ENCODE peak calls at places on chromosomes 3 and 15, in five cellular contexts. T is K562, B is GM12878, E is HepG2, U is H1. Z is an unnamed sample.
A peak's percentile ranks its signal among the peaks of the same experiment; 100 is the strongest.

GRCh38 chr3:126311338-126311978 is 45.8 kb downstream of the KLF15 start:
- DNase-seq in T (no peak), B (no peak), E (no peak), U (peak; percentile 27), Z (no peak)

GRCh38 chr3:137938876-137939275 is 71.1 kb upstream of the CLDN18 start:
- DNase-seq in T (no peak), B (no peak), E (no peak), U (no peak), Z (no peak)

GRCh38 chr15:41695750-41696436 is 35.7 kb downstream of the MGA start:
- DNase-seq in T (peak; percentile 55), B (peak; percentile 39), E (peak; percentile 18), U (no peak), Z (peak; percentile 24)

GRCh38 chr3:27325419-27325818 is 43.8 kb downstream of the NEK10 start:
- DNase-seq in T (no peak), B (no peak), E (no peak), U (no peak), Z (no peak)

GRCh38 chr3:87691109-87691508 is 367.7 kb downstream of the CGGBP1 start:
- DNase-seq in T (no peak), B (no peak), E (no peak), U (no peak), Z (no peak)

GRCh38 chr3:146685050-146685814 is 80.1 kb upstream of the PLSCR5 start:
- DNase-seq in T (no peak), B (no peak), E (no peak), U (no peak), Z (no peak)

GRCh38 chr15:94100814-94101213 is 130.5 kb upstream of the MCTP2 start:
- DNase-seq in T (no peak), B (no peak), E (no peak), U (no peak), Z (no peak)

GRCh38 chr3:50356553-50356952 is 2.8 kb downstream of the TMEM115 start:
- DNase-seq in T (peak; percentile 80), B (no peak), E (no peak), U (peak; percentile 43), Z (no peak)

GRCh38 chr3:163878396-163878795 is 1199.9 kb downstream of the SI start:
- DNase-seq in T (no peak), B (no peak), E (no peak), U (no peak), Z (no peak)

GRCh38 chr3:104990758-104991157 is 376.0 kb upstream of the ALCAM start:
- DNase-seq in T (no peak), B (no peak), E (no peak), U (no peak), Z (no peak)

GRCh38 chr3:161914703-161915102 is 418.1 kb downstream of the OTOL1 start:
- DNase-seq in T (peak; percentile 0), B (no peak), E (peak; percentile 44), U (peak; percentile 64), Z (no peak)

GRCh38 chr15:89002281-89002761 is 85.9 kb upstream of the ABHD2 start:
- DNase-seq in T (peak; percentile 83), B (peak; percentile 36), E (peak; percentile 18), U (no peak), Z (no peak)

GRCh38 chr3:160003520-160004128 is 15.0 kb downstream of the IL12A start:
- DNase-seq in T (peak; percentile 34), B (no peak), E (peak; percentile 51), U (peak; percentile 76), Z (peak; percentile 48)

GRCh38 chr15:68781209-68781608 is 39.5 kb downstream of the ANP32A start:
- DNase-seq in T (no peak), B (no peak), E (no peak), U (no peak), Z (no peak)

GRCh38 chr15:41080144-41080543 is 35.9 kb downstream of the INO80 start:
- DNase-seq in T (no peak), B (no peak), E (no peak), U (no peak), Z (no peak)

GRCh38 chr15:100879046-100879445 is 585 bp upstream of the ALDH1A3 start:
- DNase-seq in T (no peak), B (no peak), E (no peak), U (peak; percentile 75), Z (no peak)

GRCh38 chr3:1131156-1131555 is 38.3 kb downstream of the CNTN6 start:
- DNase-seq in T (no peak), B (no peak), E (no peak), U (no peak), Z (no peak)

GRCh38 chr15:44087578-44088190 is 107.4 kb downstream of the FRMD5 start:
- DNase-seq in T (no peak), B (no peak), E (no peak), U (no peak), Z (peak; percentile 33)

GRCh38 chr15:48177383-48177874 is 666 bp downstream of the MYEF2 start:
- DNase-seq in T (no peak), B (peak; percentile 11), E (no peak), U (no peak), Z (no peak)

GRCh38 chr3:174251696-174252095 is 607.4 kb upstream of the NAALADL2 start:
- DNase-seq in T (no peak), B (no peak), E (no peak), U (no peak), Z (no peak)

GRCh38 chr3:46242120-46242519 is at the start of gene CCR3:
- DNase-seq in T (no peak), B (no peak), E (no peak), U (no peak), Z (no peak)

GRCh38 chr3:15497984-15498383 is 23.5 kb downstream of the COLQ start:
- DNase-seq in T (no peak), B (no peak), E (no peak), U (no peak), Z (no peak)

GRCh38 chr3:72745146-72745976 is 102.9 kb downstream of the SHQ1 start:
- DNase-seq in T (peak; percentile 43), B (no peak), E (no peak), U (no peak), Z (no peak)

GRCh38 chr3:77871436-77871835 is 831.5 kb downstream of the ROBO2 start:
- DNase-seq in T (no peak), B (no peak), E (no peak), U (no peak), Z (no peak)

GRCh38 chr3:159766563-159767185 is 222.0 kb upstream of the IL12A start:
- DNase-seq in T (peak; percentile 2), B (no peak), E (no peak), U (no peak), Z (no peak)

GRCh38 chr3:194098036-194098871 is 37.7 kb upstream of the HES1 start:
- DNase-seq in T (no peak), B (no peak), E (no peak), U (no peak), Z (no peak)
- TF ChIP-seq ATF3 in T (no peak), B (no peak), E (no peak), U (no peak), Z (no peak)

DNA sequence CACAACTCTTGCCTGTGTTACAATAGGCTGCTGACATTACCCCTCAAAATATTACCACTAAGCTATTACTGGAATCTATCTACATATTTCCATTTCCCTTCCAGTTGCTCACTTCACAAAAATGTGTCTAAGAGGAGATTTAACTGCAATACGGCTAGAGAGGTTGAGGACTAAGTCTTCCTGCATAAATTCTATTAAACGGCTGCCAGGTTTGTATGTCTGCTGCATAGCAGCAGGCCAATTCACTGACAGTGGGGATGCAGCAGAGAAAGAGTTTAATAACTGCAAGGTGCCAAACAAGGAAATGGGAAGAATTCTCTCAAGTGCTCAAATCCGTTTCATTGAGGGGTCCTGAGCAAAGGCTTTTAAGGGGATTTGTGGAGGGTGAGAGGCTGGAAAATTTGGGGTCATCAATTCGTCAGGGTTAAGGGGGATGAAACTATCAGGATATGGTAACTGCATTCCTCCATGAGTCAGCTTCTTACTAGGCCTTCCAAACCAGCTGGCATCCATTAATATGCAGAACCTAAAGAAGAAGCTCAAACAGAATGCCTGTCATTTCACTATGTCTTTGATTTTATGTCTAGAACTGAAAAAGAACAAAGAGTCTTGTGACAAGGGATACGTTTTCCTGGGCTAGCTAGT is 675.6 kb downstream of the TBL1XR1 start:
- DNase-seq in T (no peak), B (no peak), E (no peak), U (no peak), Z (no peak)
- H3K9ac ChIP-seq in T (no peak overlapping the region), B (no peak overlapping the region), E (no peak overlapping the region), U (no peak overlapping the region), Z (no peak overlapping the region)

GRCh38 chr3:186616299-186616617 is 3.4 kb downstream of the AHSG start:
- DNase-seq in T (no peak), B (no peak), E (no peak), U (no peak), Z (no peak)
- TF ChIP-seq ATF3 in T (no peak), B (no peak), E (no peak), U (no peak), Z (no peak)

GRCh38 chr15:74643368-74644204 is 27.9 kb downstream of the CLK3 start:
- DNase-seq in T (peak; percentile 23), B (no peak), E (no peak), U (no peak), Z (no peak)
- H3K9ac ChIP-seq in T (peak overlapping the region; percentile 28), B (no peak overlapping the region), E (no peak overlapping the region), U (no peak overlapping the region), Z (no peak overlapping the region)

GRCh38 chr15:90868261-90868689 is at the start of gene FURIN:
- DNase-seq in T (peak; percentile 86), B (no peak), E (no peak), U (no peak), Z (peak; percentile 59)

GRCh38 chr15:90865702-90866101 is 2.7 kb upstream of the FURIN start:
- DNase-seq in T (no peak), B (no peak), E (no peak), U (no peak), Z (no peak)

GRCh38 chr15:90864507-90864906 is 3.9 kb upstream of the FURIN start:
- DNase-seq in T (peak; percentile 58), B (no peak), E (no peak), U (no peak), Z (no peak)

GRCh38 chr15:90866161-90866715 is 2.1 kb upstream of the FURIN start:
- DNase-seq in T (no peak), B (no peak), E (no peak), U (no peak), Z (no peak)

GRCh38 chr15:90866800-90867199 is 1.6 kb upstream of the FURIN start:
- DNase-seq in T (no peak), B (no peak), E (no peak), U (no peak), Z (no peak)
- TF ChIP-seq ATF3 in T (no peak), B (no peak), E (no peak), U (no peak), Z (no peak)

DNA sequence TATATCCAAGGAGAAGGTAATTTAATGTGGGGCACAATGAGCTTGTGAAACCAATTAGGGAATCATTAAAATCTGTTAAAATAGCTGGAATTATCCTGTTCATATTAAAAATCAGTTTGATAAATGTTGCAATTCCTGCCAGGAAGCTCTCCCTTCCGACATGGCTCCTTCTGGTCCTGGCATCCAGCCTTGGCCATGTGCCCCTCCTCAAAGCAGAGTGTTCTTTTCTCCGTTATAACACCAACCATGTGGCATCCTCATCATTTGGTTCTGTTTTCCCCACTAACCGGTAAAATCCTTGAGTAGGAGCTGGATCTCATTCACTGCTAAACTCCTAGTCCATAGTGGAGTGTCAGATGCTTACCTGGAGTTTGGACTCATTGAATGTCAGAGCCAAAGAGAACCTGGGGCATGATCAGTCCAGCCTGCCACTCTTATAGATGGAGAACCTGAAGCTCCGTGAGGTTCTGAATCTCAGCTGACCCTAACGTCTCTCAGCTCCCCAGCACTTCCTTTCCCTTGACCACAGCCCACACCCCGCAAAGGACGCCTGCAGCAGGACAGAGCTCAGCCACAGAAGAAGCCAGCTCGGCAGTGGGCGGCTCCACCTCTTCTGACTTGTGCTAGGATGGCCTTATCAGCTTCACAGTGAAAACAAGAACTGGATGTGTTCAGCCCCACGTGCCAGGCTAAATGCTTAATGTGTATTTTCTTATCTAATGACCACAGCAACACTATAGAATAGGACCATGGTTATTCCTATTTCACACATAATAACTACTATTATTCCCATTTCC is 127.4 kb downstream of the ARNT2 start:
- DNase-seq in T (no peak), B (no peak), E (no peak), U (no peak), Z (no peak)
- H3K9ac ChIP-seq in T (no peak overlapping the region), B (no peak overlapping the region), E (no peak overlapping the region), U (no peak overlapping the region), Z (no peak overlapping the region)